ENCODE peak calls at places on chromosomes 12 and 14, in four cellular contexts. J, A, B and U are unnamed samples. For H3K4me1 and H3K9me3, the result is how much of the 10 kb centered on the place peaks cover.

GRCh38 chr12:24795699-24796385 is 153.1 kb downstream of the BCAT1 start:
- DNase-seq in J (no peak), A (no peak), B (no peak), U (no peak)

GRCh38 chr12:29241821-29242591 is 92.9 kb downstream of the FAR2 start:
- DNase-seq in J (peak), B (no peak), A (no peak), U (no peak)

GRCh38 chr12:86264451-86265328 is 8.5 kb upstream of the MGAT4C start:
- DNase-seq in B (peak), A (no peak), J (no peak), U (peak)

GRCh38 chr12:113581342-113581741 is 109.7 kb upstream of the LHX5 start:
- DNase-seq in B (no peak), A (no peak), J (no peak), U (no peak)

GRCh38 chr14:73243748-73244147 is 6.4 kb downstream of the PAPLN start:
- DNase-seq in J (no peak), A (no peak), B (no peak), U (no peak)

GRCh38 chr14:85471744-85472143 is 58.2 kb upstream of the FLRT2 start:
- DNase-seq in J (no peak), B (no peak), A (no peak), U (no peak)

GRCh38 chr14:68792022-68792829 is 641 bp downstream of the ZFP36L1 start:
- DNase-seq in B (no peak), J (no peak), A (no peak), U (no peak)

GRCh38 chr14:34718750-34719304 is 4.4 kb upstream of the CFL2 start:
- DNase-seq in J (no peak), A (no peak), B (no peak), U (no peak)

GRCh38 chr14:83994020-83994419 is 1535.9 kb upstream of the FLRT2 start:
- DNase-seq in J (no peak), A (no peak), B (no peak), U (no peak)

GRCh38 chr12:81257952-81258551 is 180.2 kb downstream of the ACSS3 start:
- DNase-seq in B (no peak), A (no peak), J (peak), U (no peak)

DNA sequence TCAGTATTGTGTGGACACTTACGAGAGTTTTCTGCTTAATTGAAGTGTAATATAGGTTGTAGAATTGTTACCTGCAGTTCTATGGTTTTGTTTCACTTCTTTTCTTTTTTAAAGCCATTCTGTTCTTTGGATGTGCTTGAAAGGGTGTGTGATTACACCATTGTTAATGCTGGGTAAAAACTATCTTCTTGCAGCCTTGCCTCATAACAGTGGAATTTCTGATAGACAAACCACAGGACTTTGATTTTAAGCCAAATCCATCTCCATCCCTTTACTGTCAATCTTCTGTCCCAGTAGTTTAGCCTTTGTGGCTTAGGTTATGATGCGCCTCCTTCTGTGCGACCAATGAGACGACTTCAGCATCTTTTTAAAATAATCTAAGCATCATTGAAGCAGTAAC is 182.3 kb downstream of the PELI2 start:
- DNase-seq in J (no peak), B (no peak), A (no peak), U (no peak)
- H3K4me1 ChIP-seq in J (under half), B (under half), A (under half), U (under half)

GRCh38 chr14:95711476-95712176 is 2.3 kb downstream of the TCL1A start:
- DNase-seq in B (no peak), A (no peak), J (no peak), U (no peak)

GRCh38 chr14:95712398-95712797 is 1.5 kb downstream of the TCL1A start:
- DNase-seq in A (no peak), B (no peak), J (no peak), U (no peak)

GRCh38 chr14:95710106-95710505 is 3.8 kb downstream of the TCL1A start:
- DNase-seq in A (no peak), B (no peak), J (no peak), U (no peak)

GRCh38 chr14:95713596-95714371 is at the start of gene TCL1A:
- DNase-seq in B (no peak), A (no peak), J (no peak), U (no peak)
- TF ChIP-seq CTCF in B (no peak), A (no peak), J (no peak), U (no peak)

GRCh38 chr14:29030121-29030520 is 263.5 kb downstream of the FOXG1 start:
- DNase-seq in B (no peak), A (no peak), J (no peak), U (no peak)
- H3K9me3 ChIP-seq in B (under half), A (under half), J (under half), U (under half)

GRCh38 chr14:33488547-33488946 is 462.3 kb downstream of the EGLN3 start:
- DNase-seq in B (no peak), J (no peak), A (no peak), U (no peak)
- H3K4me1 ChIP-seq in B (under half), J (under half), A (under half), U (under half)

GRCh38 chr12:4978737-4979136 is 64.9 kb upstream of the KCNA5 start:
- DNase-seq in B (no peak), J (no peak), A (no peak), U (no peak)
- TF ChIP-seq CTCF in B (no peak), J (no peak), A (no peak), U (no peak)